ENCODE peak calls at places on chromosomes 3 and 15, in four cellular contexts. B is H9, C is cardiac muscle cell, Z is AG04450. L is an unnamed sample.

GRCh38 chr15:83653639-83654378 is at the start of gene ADAMTSL3:
- DNase-seq in C (peak), Z (no peak), B (peak), L (no peak)

GRCh38 chr3:126423191-126424038 is 28.7 kb downstream of the CFAP100 start:
- DNase-seq in B (no peak), Z (no peak), C (no peak), L (no peak)

GRCh38 chr3:141231923-141232861 is 567 bp downstream of the PXYLP1 start:
- DNase-seq in C (peak), B (peak), Z (no peak), L (no peak)

GRCh38 chr15:99454941-99455795 is 110.6 kb upstream of the MEF2A start:
- DNase-seq in C (peak), Z (peak), B (no peak), L (peak)

GRCh38 chr3:129611812-129612349 is 5.4 kb upstream of the PLXND1 start:
- DNase-seq in Z (no peak), C (peak), B (peak), L (no peak)

GRCh38 chr3:177525987-177526712 is 328.9 kb upstream of the TBL1XR1 start:
- DNase-seq in Z (no peak), C (peak), B (no peak), L (no peak)

GRCh38 chr3:154776549-154777230 is 303.4 kb upstream of the MME start:
- DNase-seq in Z (no peak), B (no peak), C (no peak), L (no peak)

GRCh38 chr15:100318880-100319279 is 22.9 kb downstream of the ADAMTS17 start:
- DNase-seq in C (no peak), Z (no peak), B (no peak), L (no peak)

GRCh38 chr3:127458698-127459097 is 131.8 kb downstream of the TPRA1 start:
- DNase-seq in Z (no peak), B (peak), C (peak), L (no peak)

GRCh38 chr15:77466521-77466920 is 45.8 kb downstream of the HMG20A start:
- DNase-seq in B (no peak), Z (no peak), C (no peak), L (no peak)

GRCh38 chr3:17672506-17672905 is 69.9 kb downstream of the TBC1D5 start:
- DNase-seq in C (peak), B (no peak), Z (no peak), L (peak)

GRCh38 chr15:63881431-63881830 is 47.7 kb upstream of the HERC1 start:
- DNase-seq in B (no peak), C (no peak), Z (no peak), L (no peak)

GRCh38 chr15:73912030-73912596 is 14.1 kb upstream of the LOXL1 start:
- DNase-seq in C (no peak), B (no peak), Z (no peak), L (no peak)

GRCh38 chr15:73909616-73910015 is 16.6 kb upstream of the LOXL1 start:
- DNase-seq in C (no peak), B (no peak), Z (no peak), L (no peak)

GRCh38 chr15:73908822-73909122 is 17.5 kb upstream of the LOXL1 start:
- DNase-seq in C (no peak), B (no peak), Z (no peak), L (no peak)

GRCh38 chr15:73908030-73908821 is 18.0 kb upstream of the LOXL1 start:
- DNase-seq in Z (no peak), B (peak), C (peak), L (no peak)

DNA sequence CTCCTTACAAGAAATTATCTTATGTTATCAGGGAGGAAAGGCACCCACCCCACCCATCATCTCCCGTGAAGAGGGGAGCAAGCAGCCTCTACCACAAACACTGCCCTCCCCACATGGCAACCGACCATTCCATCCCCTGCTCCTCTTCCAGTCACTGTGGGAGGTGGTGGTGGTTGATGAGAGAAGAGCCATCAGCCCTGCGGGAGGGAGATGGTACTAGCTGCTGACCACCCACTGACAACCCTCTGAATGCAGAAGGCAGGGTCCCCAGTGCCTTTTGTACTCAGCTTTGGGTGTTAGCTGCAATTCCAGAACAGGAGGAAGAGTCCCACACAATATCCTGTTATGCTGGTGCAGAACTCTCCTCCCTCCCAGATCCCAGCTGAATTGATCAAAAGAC is 15.4 kb upstream of the LOXL1 start:
- DNase-seq in Z (no peak), C (no peak), B (no peak), L (no peak)
- TF ChIP-seq CTCF in Z (no peak), C (no peak), B (no peak), L (no peak)

GRCh38 chr3:196292281-196292923 is 4.9 kb upstream of the PCYT1A start:
- DNase-seq in C (no peak), Z (no peak), B (peak), L (no peak)
- TF ChIP-seq CTCF in C (no peak), Z (no peak), B (peak), L (no peak)

GRCh38 chr3:68009865-68010264 is 355.5 kb upstream of the SUCLG2 start:
- DNase-seq in Z (no peak), C (no peak), B (no peak), L (no peak)

DNA sequence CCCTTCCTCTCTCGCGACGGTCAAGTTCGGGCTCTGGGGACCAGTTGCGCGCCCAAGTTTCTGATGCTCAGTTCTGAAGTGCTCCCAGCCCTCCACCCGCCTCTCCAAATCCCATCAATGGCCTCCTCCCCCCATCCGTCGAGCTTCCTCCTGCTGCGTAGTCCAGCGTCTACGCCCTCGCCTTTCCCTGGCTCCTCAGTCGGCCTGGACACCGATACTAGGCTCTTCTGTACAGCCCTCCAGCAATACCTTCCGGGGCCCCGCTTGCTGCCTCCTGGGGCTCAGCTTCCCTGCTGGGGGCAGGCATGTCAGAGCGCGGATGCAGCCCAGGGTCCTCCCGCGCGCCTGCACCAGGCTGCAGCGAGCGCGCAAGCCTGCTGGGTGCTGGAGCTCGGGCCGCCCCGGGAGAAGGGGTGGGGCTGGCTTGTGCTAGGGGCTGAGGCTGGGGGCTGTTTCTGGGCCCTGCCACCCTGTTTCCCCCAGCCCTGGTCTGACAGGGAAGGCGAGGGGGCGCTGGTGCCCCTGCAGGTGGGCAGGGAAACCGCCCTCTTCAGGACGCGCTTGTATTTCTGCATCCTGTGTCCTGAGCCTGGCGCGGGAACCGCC is 353.3 kb upstream of the SUCLG2 start:
- DNase-seq in B (peak), C (no peak), Z (no peak), L (no peak)
- TF ChIP-seq CTCF in B (peak), C (no peak), Z (no peak), L (no peak)

DNA sequence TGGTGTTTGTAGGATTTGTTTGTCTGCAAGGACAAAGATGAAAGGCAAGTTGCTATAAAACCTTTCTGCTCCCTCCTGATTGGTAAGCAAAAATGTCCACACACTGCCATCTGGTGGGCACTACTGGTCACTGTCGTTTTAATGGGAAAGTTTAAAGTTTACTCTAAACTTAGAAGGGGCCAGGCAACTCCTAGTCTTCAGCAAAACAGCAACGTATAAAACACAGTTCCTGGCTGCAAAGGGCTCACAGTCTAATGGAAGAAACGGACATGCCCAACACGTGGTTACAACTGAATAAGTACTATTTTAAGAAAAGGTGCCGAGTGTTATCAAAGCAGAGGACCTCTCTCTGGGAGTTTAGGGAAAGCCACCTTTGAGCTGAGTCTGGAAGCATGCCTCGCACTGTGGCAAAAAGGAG is 23.7 kb upstream of the TPRG1 start:
- DNase-seq in Z (peak), C (peak), B (peak), L (peak)
- TF ChIP-seq CTCF in Z (peak), C (peak), B (peak), L (peak)

DNA sequence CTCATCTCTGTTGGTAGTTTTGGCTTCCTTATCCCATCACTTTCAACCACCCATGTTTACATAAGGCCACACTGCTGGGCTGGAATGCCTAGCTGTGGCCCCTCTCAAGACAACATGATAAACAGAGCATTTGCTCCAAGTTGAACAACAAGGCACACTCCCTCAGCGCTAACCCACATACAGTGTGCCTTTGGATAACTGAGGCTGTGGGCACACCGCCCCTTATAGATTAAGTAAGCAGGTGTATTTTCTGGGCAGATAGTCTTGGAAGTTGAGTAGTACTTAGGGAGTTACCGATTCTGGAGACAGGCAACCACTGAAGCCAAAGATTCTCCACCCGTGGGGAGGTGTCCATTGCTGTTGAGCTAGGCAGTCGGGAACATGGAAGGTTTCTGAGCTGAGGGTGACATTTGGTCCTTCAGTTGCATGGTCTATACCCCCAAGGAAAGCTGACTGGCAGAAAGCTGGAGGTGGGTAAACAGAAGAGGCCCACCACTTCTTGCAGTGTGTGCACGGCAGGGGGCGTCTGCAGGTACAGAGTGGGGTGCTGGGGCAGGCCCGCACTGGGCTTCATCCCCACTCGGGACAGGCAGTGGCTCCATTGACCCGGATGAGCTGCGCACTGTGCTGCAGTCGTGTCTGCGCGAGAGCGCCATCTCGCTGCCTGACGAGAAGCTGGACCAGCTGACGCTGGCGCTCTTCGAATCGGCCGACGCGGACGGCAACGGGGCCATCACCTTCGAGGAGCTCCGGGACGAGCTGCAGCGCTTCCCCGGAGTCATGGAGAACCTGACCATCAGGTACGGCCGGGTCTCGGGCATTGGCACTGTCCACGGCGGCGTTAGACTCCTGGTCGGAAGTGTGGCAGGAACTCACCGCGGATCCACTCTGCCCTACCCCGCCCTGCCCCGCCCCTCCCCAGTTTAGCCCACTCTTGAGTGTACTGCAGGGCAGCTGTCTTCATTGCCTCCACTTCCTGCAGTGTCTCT is 16.8 kb downstream of the NOX5 start:
- DNase-seq in C (peak), B (peak), Z (no peak), L (no peak)
- TF ChIP-seq CTCF in C (peak), B (peak), Z (peak), L (peak)

L was measured in AG09319.